ENCODE peak calls at places on chromosomes 11 and 22, in seven cellular contexts. One of them, this sample, is unnamed.

GRCh38 chr11:19962795-19963163 is 197.5 kb downstream of the DBX1 start:
- ATAC-seq in IMR-90: peak
- ATAC-seq in A549: no peak
- ATAC-seq in body of pancreas: no peak
- ATAC-seq in heart left ventricle: no peak
- ATAC-seq in right lobe of liver: no peak
- ATAC-seq in upper lobe of left lung: no peak
- ATAC-seq in this sample: no peak

GRCh38 chr11:61908730-61909622 is 8.4 kb downstream of the RAB3IL1 start:
- ATAC-seq in IMR-90: no peak
- ATAC-seq in A549: no peak
- ATAC-seq in body of pancreas: no peak
- ATAC-seq in heart left ventricle: peak
- ATAC-seq in right lobe of liver: peak
- ATAC-seq in upper lobe of left lung: no peak
- ATAC-seq in this sample: peak

GRCh38 chr11:117376517-117376916 is 48.9 kb downstream of the CEP164 start:
- ATAC-seq in IMR-90: no peak
- ATAC-seq in A549: no peak
- ATAC-seq in body of pancreas: no peak
- ATAC-seq in heart left ventricle: peak
- ATAC-seq in right lobe of liver: no peak
- ATAC-seq in upper lobe of left lung: no peak
- ATAC-seq in this sample: no peak

GRCh38 chr11:73353422-73353821 is 22.8 kb upstream of the RELT start:
- ATAC-seq in IMR-90: no peak
- ATAC-seq in A549: no peak
- ATAC-seq in body of pancreas: no peak
- ATAC-seq in heart left ventricle: no peak
- ATAC-seq in right lobe of liver: no peak
- ATAC-seq in upper lobe of left lung: no peak
- ATAC-seq in this sample: no peak

GRCh38 chr11:83025267-83025704 is 46.4 kb downstream of the RAB30 start:
- ATAC-seq in IMR-90: peak
- ATAC-seq in A549: peak
- ATAC-seq in body of pancreas: no peak
- ATAC-seq in heart left ventricle: no peak
- ATAC-seq in right lobe of liver: peak
- ATAC-seq in upper lobe of left lung: no peak
- ATAC-seq in this sample: peak

GRCh38 chr11:101516546-101516945 is 67.3 kb downstream of the TRPC6 start:
- ATAC-seq in IMR-90: no peak
- ATAC-seq in A549: no peak
- ATAC-seq in body of pancreas: no peak
- ATAC-seq in heart left ventricle: no peak
- ATAC-seq in right lobe of liver: no peak
- ATAC-seq in upper lobe of left lung: no peak
- ATAC-seq in this sample: no peak

GRCh38 chr11:114209343-114209742 is 86.9 kb upstream of the NNMT start:
- ATAC-seq in IMR-90: no peak
- ATAC-seq in A549: no peak
- ATAC-seq in body of pancreas: no peak
- ATAC-seq in heart left ventricle: no peak
- ATAC-seq in right lobe of liver: peak
- ATAC-seq in upper lobe of left lung: no peak
- ATAC-seq in this sample: no peak

GRCh38 chr11:3169952-3170755 is 5.0 kb upstream of the OSBPL5 start:
- ATAC-seq in IMR-90: no peak
- ATAC-seq in A549: no peak
- ATAC-seq in body of pancreas: no peak
- ATAC-seq in heart left ventricle: peak
- ATAC-seq in right lobe of liver: no peak
- ATAC-seq in upper lobe of left lung: no peak
- ATAC-seq in this sample: no peak

GRCh38 chr11:19345848-19346681 is 105.3 kb upstream of the E2F8 start:
- ATAC-seq in IMR-90: peak
- ATAC-seq in A549: peak
- ATAC-seq in body of pancreas: peak
- ATAC-seq in heart left ventricle: peak
- ATAC-seq in right lobe of liver: peak
- ATAC-seq in upper lobe of left lung: peak
- ATAC-seq in this sample: peak

GRCh38 chr11:27615833-27616232 is 84.4 kb downstream of the BDNF start:
- ATAC-seq in IMR-90: no peak
- ATAC-seq in A549: no peak
- ATAC-seq in body of pancreas: no peak
- ATAC-seq in heart left ventricle: no peak
- ATAC-seq in right lobe of liver: no peak
- ATAC-seq in upper lobe of left lung: no peak
- ATAC-seq in this sample: no peak
- TF ChIP-seq POLR2A in IMR-90: no peak
- TF ChIP-seq POLR2A in A549: no peak
- TF ChIP-seq POLR2A in body of pancreas: no peak
- TF ChIP-seq POLR2A in heart left ventricle: no peak
- TF ChIP-seq POLR2A in right lobe of liver: no peak
- TF ChIP-seq POLR2A in upper lobe of left lung: no peak
- TF ChIP-seq POLR2A in this sample: no peak

DNA sequence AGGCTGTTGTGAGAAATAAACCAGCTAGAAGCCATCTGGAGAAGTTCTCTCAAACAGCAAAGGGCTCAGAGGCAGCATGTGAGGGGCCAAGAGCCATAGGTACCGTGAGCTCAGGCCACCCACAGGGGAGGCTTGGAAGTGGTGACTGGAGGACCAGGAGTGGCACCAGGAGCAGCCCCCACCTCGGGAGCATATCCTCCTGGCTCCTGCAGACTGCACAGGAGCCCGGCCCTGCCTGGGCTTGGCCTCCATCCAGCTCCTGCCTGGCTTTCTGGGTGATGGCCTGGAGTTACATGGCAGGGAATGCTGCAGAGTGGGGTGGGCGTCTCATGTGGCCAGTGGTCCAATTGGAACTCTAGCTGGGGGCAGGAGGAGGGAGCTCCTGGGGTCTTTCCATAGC is 4.2 kb upstream of the MPPED1 start:
- ATAC-seq in IMR-90: no peak
- ATAC-seq in A549: no peak
- ATAC-seq in body of pancreas: no peak
- ATAC-seq in heart left ventricle: no peak
- ATAC-seq in right lobe of liver: peak
- ATAC-seq in upper lobe of left lung: no peak
- ATAC-seq in this sample: no peak
- TF ChIP-seq POLR2A in IMR-90: no peak
- TF ChIP-seq POLR2A in A549: no peak
- TF ChIP-seq POLR2A in body of pancreas: no peak
- TF ChIP-seq POLR2A in heart left ventricle: no peak
- TF ChIP-seq POLR2A in right lobe of liver: no peak
- TF ChIP-seq POLR2A in upper lobe of left lung: no peak
- TF ChIP-seq POLR2A in this sample: no peak

GRCh38 chr22:37199103-37199838 is 11.2 kb upstream of the C1QTNF6 start:
- ATAC-seq in IMR-90: peak
- ATAC-seq in A549: peak
- ATAC-seq in body of pancreas: peak
- ATAC-seq in heart left ventricle: peak
- ATAC-seq in right lobe of liver: peak
- ATAC-seq in upper lobe of left lung: peak
- ATAC-seq in this sample: peak
- TF ChIP-seq POLR2A in IMR-90: peak
- TF ChIP-seq POLR2A in A549: peak
- TF ChIP-seq POLR2A in body of pancreas: peak
- TF ChIP-seq POLR2A in heart left ventricle: peak
- TF ChIP-seq POLR2A in right lobe of liver: peak
- TF ChIP-seq POLR2A in upper lobe of left lung: peak
- TF ChIP-seq POLR2A in this sample: peak

DNA sequence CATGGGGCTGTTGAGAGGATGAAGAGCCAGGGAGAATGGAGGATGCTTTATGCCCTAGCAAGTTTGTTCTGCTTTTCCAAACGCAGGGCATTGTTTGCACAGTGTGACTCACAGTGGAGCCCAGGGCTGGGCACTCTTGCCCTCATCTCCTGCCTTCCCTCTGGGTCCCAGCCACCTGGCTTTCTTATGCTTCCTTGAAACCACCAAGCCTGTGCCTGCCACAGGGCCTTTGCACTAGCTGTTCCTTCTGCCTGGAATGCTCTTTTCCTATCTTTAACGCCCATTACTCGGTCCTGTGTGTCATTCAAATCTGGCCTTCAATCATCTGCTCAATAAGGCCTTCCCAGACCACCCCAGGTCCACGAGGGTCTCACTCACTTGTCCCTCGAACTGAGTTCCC is 46.9 kb upstream of the RFPL3 start:
- ATAC-seq in IMR-90: no peak
- ATAC-seq in A549: no peak
- ATAC-seq in body of pancreas: no peak
- ATAC-seq in heart left ventricle: no peak
- ATAC-seq in right lobe of liver: no peak
- ATAC-seq in upper lobe of left lung: no peak
- ATAC-seq in this sample: no peak
- TF ChIP-seq POLR2A in IMR-90: no peak
- TF ChIP-seq POLR2A in A549: no peak
- TF ChIP-seq POLR2A in body of pancreas: no peak
- TF ChIP-seq POLR2A in heart left ventricle: no peak
- TF ChIP-seq POLR2A in right lobe of liver: no peak
- TF ChIP-seq POLR2A in upper lobe of left lung: no peak
- TF ChIP-seq POLR2A in this sample: no peak

DNA sequence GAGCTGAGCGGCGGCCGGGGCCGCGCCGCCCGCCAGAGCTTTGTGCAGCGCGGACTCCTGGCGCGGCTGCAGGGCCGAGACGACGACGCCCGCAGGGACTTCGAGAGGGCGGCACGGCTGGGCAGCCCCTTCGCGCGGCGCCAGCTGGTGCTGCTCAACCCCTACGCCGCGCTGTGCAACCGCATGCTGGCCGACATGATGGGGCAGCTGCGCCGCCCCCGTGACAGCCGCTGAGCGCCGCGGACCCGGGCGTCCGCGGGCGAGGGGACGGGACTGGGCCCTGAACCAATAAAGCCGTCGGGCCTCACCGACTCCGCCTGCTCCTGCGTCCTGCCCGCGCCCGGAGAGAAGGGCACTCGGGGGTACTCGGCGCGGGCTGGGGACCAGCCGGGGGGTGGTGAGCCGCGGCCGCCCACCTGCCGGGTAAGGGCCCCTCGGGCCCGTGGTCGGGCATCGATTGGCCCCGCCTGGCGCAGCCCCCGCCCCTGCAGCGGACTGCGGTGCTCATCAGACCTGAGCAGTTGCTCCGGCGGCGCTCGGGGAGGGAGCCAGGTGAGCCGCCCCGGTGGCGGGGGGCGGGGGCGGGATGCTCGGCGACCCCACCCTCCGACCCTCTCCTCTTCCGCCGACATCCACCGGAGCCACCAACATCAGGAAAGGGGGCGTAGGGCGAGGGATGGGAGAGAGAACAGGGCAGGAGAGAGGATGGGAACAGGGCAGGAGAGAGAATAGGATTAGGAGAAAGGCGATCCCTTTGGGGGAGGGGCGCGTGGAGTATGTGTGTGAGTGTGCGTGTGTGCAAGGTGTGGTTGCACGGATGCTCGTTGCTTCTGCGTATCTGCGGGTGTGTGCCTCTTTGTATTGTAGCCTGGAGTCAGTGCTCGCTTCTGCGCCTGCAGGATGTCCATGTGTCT is at the start of gene TMEM25:
- ATAC-seq in IMR-90: peak
- ATAC-seq in A549: peak
- ATAC-seq in body of pancreas: peak
- ATAC-seq in heart left ventricle: peak
- ATAC-seq in right lobe of liver: peak
- ATAC-seq in upper lobe of left lung: peak
- ATAC-seq in this sample: peak
- TF ChIP-seq POLR2A in IMR-90: no peak
- TF ChIP-seq POLR2A in A549: no peak
- TF ChIP-seq POLR2A in body of pancreas: peak
- TF ChIP-seq POLR2A in heart left ventricle: peak
- TF ChIP-seq POLR2A in right lobe of liver: peak
- TF ChIP-seq POLR2A in upper lobe of left lung: no peak
- TF ChIP-seq POLR2A in this sample: peak

DNA sequence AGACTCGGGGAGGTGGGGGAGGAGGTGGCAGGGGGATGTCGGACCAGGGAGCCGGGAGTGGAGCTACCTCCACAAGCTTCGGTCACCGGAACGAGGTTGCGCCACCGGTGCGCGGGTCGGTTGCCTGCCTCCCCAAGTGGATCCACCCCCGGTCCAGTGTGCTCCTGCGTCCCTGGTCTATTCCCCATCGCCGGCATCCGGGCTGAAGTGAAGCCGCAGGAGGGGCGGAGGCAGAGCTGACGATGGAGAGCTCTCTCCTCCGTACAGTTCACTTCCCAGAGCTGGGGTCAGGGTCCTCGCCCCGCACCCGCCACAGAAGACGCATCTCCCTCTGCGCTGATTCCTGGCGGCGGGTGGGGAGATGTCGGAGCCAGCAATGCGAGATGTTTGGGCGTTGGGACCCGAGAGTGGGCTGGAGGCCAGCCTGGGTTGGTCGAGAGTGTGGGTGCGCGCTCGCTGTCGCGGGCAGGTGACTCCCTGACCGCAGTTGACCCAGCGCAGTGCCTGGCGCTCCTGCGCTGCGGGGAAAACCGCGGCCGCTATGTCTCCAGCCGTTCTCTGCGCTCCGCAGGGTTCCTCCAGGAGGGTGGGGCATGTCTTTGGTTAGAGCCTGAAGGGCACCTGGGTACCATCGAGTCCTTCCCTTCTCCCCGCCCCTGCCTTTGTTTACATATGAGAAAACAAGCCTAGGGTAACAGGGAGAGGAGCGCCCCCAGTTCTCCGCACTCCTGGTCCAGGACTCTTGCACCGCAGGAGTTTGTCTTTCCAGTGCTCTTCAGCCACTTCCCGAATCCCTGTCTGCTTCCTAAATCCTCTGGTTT is 1.7 kb downstream of the C11orf96 start:
- ATAC-seq in IMR-90: no peak
- ATAC-seq in A549: peak
- ATAC-seq in body of pancreas: no peak
- ATAC-seq in heart left ventricle: peak
- ATAC-seq in right lobe of liver: peak
- ATAC-seq in upper lobe of left lung: peak
- ATAC-seq in this sample: no peak
- TF ChIP-seq POLR2A in IMR-90: no peak
- TF ChIP-seq POLR2A in A549: no peak
- TF ChIP-seq POLR2A in body of pancreas: no peak
- TF ChIP-seq POLR2A in heart left ventricle: no peak
- TF ChIP-seq POLR2A in right lobe of liver: no peak
- TF ChIP-seq POLR2A in upper lobe of left lung: no peak
- TF ChIP-seq POLR2A in this sample: peak

GRCh38 chr22:36409911-36410756 is 22.4 kb upstream of the MYH9 start:
- ATAC-seq in IMR-90: no peak
- ATAC-seq in A549: no peak
- ATAC-seq in body of pancreas: peak
- ATAC-seq in heart left ventricle: peak
- ATAC-seq in right lobe of liver: peak
- ATAC-seq in upper lobe of left lung: peak
- ATAC-seq in this sample: peak
- TF ChIP-seq POLR2A in IMR-90: no peak
- TF ChIP-seq POLR2A in A549: no peak
- TF ChIP-seq POLR2A in body of pancreas: peak
- TF ChIP-seq POLR2A in heart left ventricle: peak
- TF ChIP-seq POLR2A in right lobe of liver: peak
- TF ChIP-seq POLR2A in upper lobe of left lung: peak
- TF ChIP-seq POLR2A in this sample: no peak